ENCODE peak calls at places on chromosomes 5 and 9, in six cellular contexts. F is MM.1S, U is hepatocyte, S is IMR-90, J is astrocyte, V is GM12878. M is an unnamed sample. For H3K9me3, the result is how much of the 10 kb centered on the place peaks cover.

GRCh38 chr9:36163840-36164175 is 5.4 kb upstream of the CCIN start:
- DNase-seq in V (no peak), S (peak), J (peak), F (no peak), U (no peak), M (peak)

GRCh38 chr5:177382423-177383029 is 1.7 kb upstream of the SLC34A1 start:
- DNase-seq in U (peak), V (no peak), J (no peak), F (peak), S (peak), M (no peak)

GRCh38 chr9:93133641-93134017 is 422 bp downstream of the NINJ1 start:
- DNase-seq in S (peak), V (no peak), U (peak), J (peak), F (peak), M (peak)

GRCh38 chr9:120919639-120920494 is 6.7 kb downstream of the TRAF1 start:
- DNase-seq in S (no peak), F (no peak), V (no peak), J (no peak), U (no peak), M (no peak)

GRCh38 chr5:104494043-104494442 is 931.5 kb upstream of the NUDT12 start:
- DNase-seq in S (no peak), F (no peak), J (no peak), V (no peak), U (no peak), M (no peak)

GRCh38 chr9:68966496-68966944 is 47.4 kb downstream of the PRKACG start:
- DNase-seq in J (no peak), F (no peak), V (peak), S (no peak), U (no peak), M (no peak)

GRCh38 chr9:3475300-3476020 is 50.3 kb downstream of the RFX3 start:
- DNase-seq in S (no peak), J (no peak), F (no peak), V (peak), U (no peak), M (no peak)

GRCh38 chr9:79193506-79194223 is 378.1 kb upstream of the TLE4 start:
- DNase-seq in S (no peak), U (no peak), J (no peak), F (no peak), V (no peak), M (no peak)

GRCh38 chr5:126417178-126417577 is 6.0 kb upstream of the GRAMD2B start:
- DNase-seq in J (no peak), U (no peak), S (no peak), V (no peak), F (no peak), M (no peak)

GRCh38 chr9:116726606-116727005 is 39.5 kb downstream of the TRIM32 start:
- DNase-seq in U (no peak), V (no peak), S (no peak), F (no peak), J (no peak), M (no peak)

GRCh38 chr5:69049151-69049550 is 44.7 kb upstream of the SLC30A5 start:
- DNase-seq in V (no peak), J (no peak), F (no peak), U (no peak), S (no peak), M (peak)

GRCh38 chr9:16143947-16144890 is 591.4 kb downstream of the CCDC171 start:
- DNase-seq in U (no peak), S (no peak), V (no peak), F (no peak), J (peak), M (no peak)

GRCh38 chr9:129507805-129508204 is 113.1 kb downstream of the C9orf50 start:
- DNase-seq in S (no peak), U (no peak), F (no peak), V (no peak), J (no peak), M (no peak)

GRCh38 chr5:113520899-113521298 is 7.4 kb downstream of the YTHDC2 start:
- DNase-seq in J (no peak), U (no peak), V (no peak), F (no peak), S (no peak), M (no peak)

GRCh38 chr5:141618030-141618803 is 583 bp downstream of the DIAPH1 start:
- DNase-seq in S (peak), F (peak), V (no peak), J (no peak), U (peak), M (peak)

GRCh38 chr9:106934831-106935230 is 71.9 kb downstream of the ZNF462 start:
- DNase-seq in U (no peak), S (no peak), F (no peak), J (no peak), V (no peak), M (no peak)

GRCh38 chr9:7536310-7536939 is 263.2 kb downstream of the DMAC1 start:
- DNase-seq in S (peak), V (no peak), U (peak), J (peak), F (peak), M (peak)

GRCh38 chr5:56277573-56277972 is 44.4 kb upstream of the ANKRD55 start:
- DNase-seq in F (no peak), J (no peak), V (no peak), U (no peak), S (no peak), M (no peak)

GRCh38 chr9:131018621-131019020 is 9.6 kb downstream of the LAMC3 start:
- DNase-seq in U (no peak), J (no peak), F (no peak), V (no peak), S (no peak), M (no peak)

GRCh38 chr9:81717061-81717746 is 27.9 kb upstream of the TLE1 start:
- DNase-seq in V (no peak), J (no peak), F (no peak), S (no peak), U (no peak), M (no peak)

GRCh38 chr9:99253134-99253533 is 31.1 kb downstream of the SEC61B start:
- DNase-seq in V (peak), U (no peak), J (no peak), F (no peak), S (no peak), M (no peak)

GRCh38 chr9:88320748-88321415 is 67.4 kb upstream of the SPIN1 start:
- DNase-seq in F (no peak), V (no peak), U (no peak), S (no peak), J (no peak), M (no peak)

GRCh38 chr5:93598141-93598996 is 15.3 kb downstream of the NR2F1 start:
- DNase-seq in F (no peak), U (no peak), J (no peak), S (peak), V (no peak), M (peak)

GRCh38 chr5:95644351-95645042 is 2.1 kb upstream of the RFESD start:
- DNase-seq in J (peak), S (peak), U (peak), V (peak), F (peak), M (peak)

DNA sequence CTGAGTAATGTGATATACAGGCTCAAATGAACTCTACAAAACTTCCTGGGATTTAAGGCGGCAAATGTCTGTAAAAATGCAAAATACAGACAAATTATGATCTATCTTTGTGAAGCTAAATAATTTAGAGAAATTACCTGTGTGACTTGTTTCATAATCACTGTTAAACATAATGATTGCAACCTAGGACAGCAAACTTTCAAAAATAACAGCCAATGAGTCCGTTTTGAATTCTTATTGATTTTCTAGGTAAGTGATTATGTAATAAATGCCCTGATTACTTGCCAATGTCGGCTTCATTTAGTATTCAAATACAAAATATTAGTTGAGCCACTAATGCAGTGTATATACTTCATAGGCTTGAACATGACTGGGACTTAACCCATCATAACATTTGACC is 238.2 kb upstream of the DAB2 start:
- DNase-seq in U (no peak), S (no peak), J (no peak), F (no peak), V (no peak), M (no peak)
- H3K9me3 ChIP-seq in U (under half), S (under half), J (under half), F (under half), V (under half), M (under half)

DNA sequence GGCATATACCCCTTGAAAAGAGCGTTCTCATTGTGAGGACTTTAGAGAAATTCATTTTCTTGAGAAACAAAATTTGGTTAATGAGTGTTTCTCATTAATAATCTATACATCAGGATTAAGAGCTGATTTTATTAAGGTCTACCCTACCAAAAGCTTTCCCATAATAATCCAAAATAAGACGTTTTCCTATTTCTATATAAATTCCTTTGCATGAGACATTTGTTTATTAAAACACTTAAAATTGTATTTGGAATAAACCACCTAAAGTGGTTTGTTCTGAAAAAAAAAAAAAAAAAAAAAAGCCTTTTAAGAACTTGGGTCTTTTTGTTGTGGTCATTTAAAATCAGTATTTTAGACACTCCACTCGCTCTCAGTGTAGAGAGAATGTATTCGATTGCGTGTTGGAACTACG is 695 bp upstream of the TMOD1 start:
- DNase-seq in U (no peak), V (no peak), J (no peak), F (no peak), S (no peak), M (no peak)
- H2AFZ ChIP-seq in U (no peak), V (peak), J (no peak), F (peak), S (peak), M (no peak)

DNA sequence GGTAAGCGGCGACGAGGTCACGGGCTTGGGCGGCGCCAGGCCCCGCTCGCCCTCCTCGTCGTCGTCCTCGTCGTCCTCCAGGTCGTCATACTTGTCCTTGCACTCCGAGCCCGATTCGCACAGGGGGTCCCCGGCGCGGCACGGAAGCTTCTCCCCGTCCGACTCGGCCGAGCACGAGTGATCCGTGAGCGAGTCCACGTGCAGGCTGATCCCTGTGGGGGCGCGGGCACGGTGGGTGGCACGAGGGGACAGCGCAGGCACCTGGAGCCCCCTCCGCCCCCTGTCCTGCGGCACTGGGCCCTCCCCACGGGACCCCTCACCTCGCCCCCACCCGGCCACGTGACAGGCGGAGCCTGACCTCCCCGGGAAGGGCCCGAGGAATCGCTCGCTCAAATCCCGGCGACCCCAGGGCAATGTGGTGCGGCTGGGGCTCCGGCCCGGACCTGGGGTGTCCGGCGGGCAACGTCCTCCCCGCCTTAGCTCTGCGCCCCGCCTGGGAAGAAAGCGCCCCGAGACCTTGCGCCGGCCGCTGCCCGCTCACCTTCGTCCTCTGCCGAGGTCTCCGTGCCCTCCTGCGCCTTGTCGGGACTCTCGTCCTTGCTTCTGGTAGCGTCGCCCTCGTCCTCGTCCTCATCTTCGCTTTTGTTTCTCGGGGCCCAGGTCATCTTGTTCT is 2.5 kb downstream of the IRX2 start:
- DNase-seq in J (no peak), F (no peak), S (no peak), V (no peak), U (no peak), M (no peak)
- H3K27ac ChIP-seq in J (peak), F (no peak), S (no peak), V (no peak), U (no peak), M (no peak)

GRCh38 chr5:6859001-6859400 is 145.8 kb downstream of the TENT4A start:
- DNase-seq in J (no peak), U (no peak), V (no peak), F (no peak), S (no peak), M (no peak)

GRCh38 chr5:6861667-6862066 is 148.4 kb downstream of the TENT4A start:
- DNase-seq in U (no peak), S (no peak), J (no peak), F (no peak), V (no peak), M (no peak)

GRCh38 chr5:6856658-6857057 is 143.4 kb downstream of the TENT4A start:
- DNase-seq in U (no peak), J (no peak), F (no peak), V (no peak), S (no peak), M (no peak)

GRCh38 chr5:6859951-6860638 is 146.9 kb downstream of the TENT4A start:
- DNase-seq in F (no peak), V (no peak), J (no peak), S (no peak), U (no peak), M (no peak)

DNA sequence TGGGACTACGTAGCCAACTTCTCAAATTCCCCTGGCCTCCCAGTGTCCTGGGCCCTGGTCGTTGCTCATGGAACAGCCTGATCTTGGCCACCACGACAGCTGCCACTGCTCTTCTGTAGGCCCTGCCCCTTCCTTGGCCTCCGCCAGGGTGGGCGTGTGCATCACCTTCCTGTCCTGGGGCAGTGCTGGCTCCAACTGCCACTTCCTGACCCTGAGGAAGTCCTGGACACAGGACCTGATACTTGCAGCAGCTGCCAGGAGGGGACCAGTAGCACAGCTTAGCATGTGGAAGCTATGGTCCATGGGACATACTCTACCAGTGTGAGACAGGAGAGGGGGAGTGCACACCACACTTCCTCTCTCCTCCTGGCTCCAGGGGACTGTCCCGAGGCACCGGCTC is 145.2 kb downstream of the TENT4A start:
- DNase-seq in S (no peak), F (no peak), V (no peak), U (no peak), J (no peak), M (no peak)
- H3K9me3 ChIP-seq in S (under half), F (under half), V (under half), U (under half), J (under half), M (under half)

DNA sequence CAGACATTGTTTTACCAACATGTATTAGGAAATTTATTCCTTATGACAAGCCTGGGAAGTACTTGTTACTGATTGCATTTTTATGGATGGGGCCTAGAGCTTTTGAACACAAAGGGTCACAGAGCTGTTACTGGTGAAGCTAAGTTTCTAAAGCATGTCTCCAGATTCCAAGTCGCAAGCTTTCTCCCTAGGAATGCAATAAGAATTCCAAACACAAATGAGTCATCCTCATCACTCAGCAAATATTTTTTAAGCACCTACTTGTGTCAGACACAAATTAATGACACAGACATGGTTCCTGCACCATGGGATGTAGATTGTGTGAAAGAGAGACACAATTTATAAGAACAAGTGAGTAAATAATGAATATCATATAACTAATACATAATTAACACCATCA is 11.0 kb upstream of the SH3RF2 start:
- DNase-seq in F (no peak), S (peak), J (peak), V (no peak), U (no peak), M (peak)
- H2AFZ ChIP-seq in F (no peak), S (no peak), J (no peak), V (no peak), U (no peak), M (no peak)

GRCh38 chr9:114367823-114368609 is 19.8 kb downstream of the AKNA start:
- DNase-seq in U (no peak), J (no peak), F (no peak), V (no peak), S (no peak), M (no peak)
- H3K27ac ChIP-seq in U (peak), J (no peak), F (peak), V (peak), S (peak), M (no peak)

GRCh38 chr5:123549256-123549904 is 37.4 kb downstream of the CSNK1G3 start:
- DNase-seq in U (no peak), J (no peak), V (peak), F (peak), S (no peak), M (no peak)

GRCh38 chr5:123545506-123545905 is 33.5 kb downstream of the CSNK1G3 start:
- DNase-seq in V (no peak), J (no peak), S (no peak), U (no peak), F (peak), M (peak)

GRCh38 chr5:123543438-123543837 is 31.5 kb downstream of the CSNK1G3 start:
- DNase-seq in U (no peak), J (no peak), F (no peak), V (no peak), S (no peak), M (no peak)

DNA sequence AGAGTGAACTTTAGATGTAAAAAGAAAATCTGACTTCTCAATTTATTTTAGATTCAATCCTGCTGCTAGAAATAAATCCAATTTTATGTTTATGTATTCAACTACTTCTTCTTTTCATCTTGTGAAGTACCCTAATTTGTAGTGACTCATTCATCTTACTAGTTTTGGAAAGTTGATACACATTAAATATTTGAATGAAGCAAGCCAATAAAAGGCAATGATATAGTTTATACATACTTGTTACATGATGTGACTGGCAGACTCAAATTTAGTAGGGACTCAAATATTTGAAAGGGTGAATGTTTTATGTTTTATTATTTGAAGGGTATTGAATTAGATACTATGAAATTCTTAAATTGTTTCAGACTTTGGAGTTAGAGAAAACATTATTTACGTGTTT is 34.7 kb downstream of the CSNK1G3 start:
- DNase-seq in J (no peak), V (no peak), F (no peak), S (peak), U (no peak), M (no peak)
- H3K9me3 ChIP-seq in J (under half), V (under half), F (under half), S (under half), U (under half), M (under half)

M was measured in mesenchymal stem cell.